ENCODE peak calls at places on chromosome 4, in six cellular contexts. K is posterior cingulate gyrus, P is iris pigment epithelial cell, G is AG09309, U is cardiac muscle cell, S is breast epithelium. W is an unnamed sample.

GRCh38 chr4:157225096-157225495 is 4.6 kb downstream of the GRIA2 start:
- DNase-seq in K (no peak), P (no peak), G (no peak), U (no peak), S (no peak), W (no peak)

GRCh38 chr4:36343501-36343900 is 62.1 kb downstream of the DTHD1 start:
- DNase-seq in K (no peak), P (no peak), G (no peak), U (no peak), S (no peak), W (no peak)

GRCh38 chr4:94767446-94767845 is 9.7 kb downstream of the BMPR1B start:
- DNase-seq in K (no peak), P (no peak), G (no peak), U (no peak), S (no peak), W (no peak)

GRCh38 chr4:7719354-7720174 is 220.1 kb downstream of the AFAP1 start:
- DNase-seq in K (peak), P (peak), G (no peak), U (peak), S (no peak), W (peak)

GRCh38 chr4:128225148-128225547 is 62.5 kb downstream of the PGRMC2 start:
- DNase-seq in K (no peak), P (peak), G (no peak), U (peak), S (no peak), W (no peak)

GRCh38 chr4:8473920-8474590 is 33.5 kb downstream of the TRMT44 start:
- DNase-seq in K (peak), P (no peak), G (no peak), U (no peak), S (no peak), W (no peak)

GRCh38 chr4:115275615-115276014 is 162.2 kb upstream of the NDST4 start:
- DNase-seq in K (no peak), P (no peak), G (no peak), U (no peak), S (no peak), W (no peak)

GRCh38 chr4:119971763-119972162 is 94.9 kb downstream of the MAD2L1 start:
- DNase-seq in K (no peak), P (no peak), G (no peak), U (no peak), S (no peak), W (no peak)

GRCh38 chr4:93182722-93183121 is 645.8 kb upstream of the ATOH1 start:
- DNase-seq in K (no peak), P (no peak), G (no peak), U (no peak), S (no peak), W (no peak)

GRCh38 chr4:127055349-127055748 is 577.4 kb upstream of the INTU start:
- DNase-seq in K (peak), P (peak), G (no peak), U (no peak), S (no peak), W (no peak)

W was measured in Karpas-422.